ENCODE peak calls at places on chromosomes 16 and 17, in four cellular contexts. D is AG04449; G is stimulated activated CD8-positive, alpha-beta memory T cell treated with anti-CD3 and anti-CD28 coated beads, Interleukin-7, amount 100 ng/mL, for 24 hours; Q is aorta. H is an unnamed sample.

GRCh38 chr16:3074860-3075545 is 9.6 kb downstream of the IL32 start:
- DNase-seq in D (no peak), G (no peak), Q (no peak), H (no peak)

GRCh38 chr16:57107324-57107922 is 15.0 kb downstream of the CPNE2 start:
- DNase-seq in D (no peak), G (no peak), Q (no peak), H (no peak)

GRCh38 chr17:4610656-4611055 is 26.3 kb downstream of the SMTNL2 start:
- DNase-seq in D (no peak), G (no peak), Q (no peak), H (no peak)

GRCh38 chr17:80663783-80664206 is 119.2 kb downstream of the RPTOR start:
- DNase-seq in D (no peak), G (no peak), Q (peak; percentile 58), H (no peak)

GRCh38 chr17:8122391-8122922 is 1.4 kb downstream of the HES7 start:
- DNase-seq in D (no peak), G (no peak), Q (no peak), H (peak; percentile 57)

GRCh38 chr17:9356488-9356911 is 219.1 kb downstream of the STX8 start:
- DNase-seq in D (no peak), G (no peak), Q (peak; percentile 52), H (no peak)

GRCh38 chr17:58377005-58377660 is 25.1 kb upstream of the SUPT4H1 start:
- DNase-seq in D (no peak), G (no peak), Q (no peak), H (no peak)

GRCh38 chr17:56699186-56699895 is 105.8 kb downstream of the NOG start:
- DNase-seq in D (peak; percentile 93), G (no peak), Q (peak; percentile 74), H (peak; percentile 99)

GRCh38 chr17:32461853-32462617 is 17.7 kb downstream of the PSMD11 start:
- DNase-seq in D (no peak), G (peak; percentile 36), Q (peak; percentile 61), H (peak; percentile 36)

GRCh38 chr17:79648181-79648831 is 37.5 kb upstream of the RBFOX3 start:
- DNase-seq in D (no peak), G (no peak), Q (no peak), H (no peak)

GRCh38 chr16:14502932-14503741 is 126.9 kb downstream of the PARN start:
- DNase-seq in D (no peak), G (no peak), Q (no peak), H (no peak)

GRCh38 chr16:58499615-58500328 is at the start of gene NDRG4:
- DNase-seq in D (peak; percentile 58), G (no peak), Q (peak; percentile 68), H (no peak)

GRCh38 chr17:2397247-2398171 is 3.4 kb downstream of the MNT start:
- DNase-seq in D (no peak), G (no peak), Q (peak; percentile 50), H (no peak)

GRCh38 chr16:51427081-51427480 is 276.0 kb upstream of the SALL1 start:
- DNase-seq in D (no peak), G (no peak), Q (no peak), H (no peak)

GRCh38 chr17:40070895-40071719 is 8.3 kb downstream of the THRA start:
- DNase-seq in D (no peak), G (no peak), Q (peak; percentile 81), H (peak; percentile 14)

GRCh38 chr17:68605914-68606313 is 4.7 kb upstream of the FAM20A start:
- DNase-seq in D (no peak), G (no peak), Q (no peak), H (no peak)

GRCh38 chr17:3740611-3741073 is 16.9 kb downstream of the HASPIN start:
- DNase-seq in D (no peak), G (no peak), Q (no peak), H (no peak)

GRCh38 chr17:30981531-30982519 is 11.0 kb downstream of the RNF135 start:
- DNase-seq in D (no peak), G (no peak), Q (no peak), H (no peak)

GRCh38 chr17:42670925-42671657 is 5.7 kb downstream of the PLEKHH3 start:
- DNase-seq in D (no peak), G (no peak), Q (no peak), H (no peak)

GRCh38 chr17:17176341-17176740 is 29.8 kb downstream of the PLD6 start:
- DNase-seq in D (no peak), G (no peak), Q (no peak), H (no peak)

GRCh38 chr17:78176548-78177025 is 8.2 kb downstream of the SYNGR2 start:
- DNase-seq in D (no peak), G (peak; percentile 51), Q (peak; percentile 85), H (no peak)

GRCh38 chr17:37239690-37240344 is 136.0 kb upstream of the C17orf78 start:
- DNase-seq in D (no peak), G (no peak), Q (no peak), H (peak; percentile 20)

GRCh38 chr16:13995194-13995593 is 75.2 kb downstream of the ERCC4 start:
- DNase-seq in D (no peak), G (no peak), Q (no peak), H (no peak)

GRCh38 chr16:75754126-75754525 is 27.8 kb upstream of the CPHXL start:
- DNase-seq in D (no peak), G (no peak), Q (no peak), H (no peak)

GRCh38 chr16:576823-577201 is 7.0 kb downstream of the PIGQ start:
- DNase-seq in D (no peak), G (no peak), Q (no peak), H (no peak)

GRCh38 chr17:74987909-74988711 is 678 bp downstream of the CDR2L start:
- DNase-seq in D (no peak), G (no peak), Q (peak; percentile 92), H (peak; percentile 40)

GRCh38 chr16:35492225-35492624 is 2032.8 kb downstream of the TP53TG3F start:
- DNase-seq in D (no peak), G (no peak), Q (no peak), H (no peak)

GRCh38 chr17:80898706-80899105 is 92.9 kb upstream of the CHMP6 start:
- DNase-seq in D (no peak), G (no peak), Q (peak; percentile 29), H (no peak)

GRCh38 chr16:73319747-73320146 is 271.8 kb upstream of the ZFHX3 start:
- DNase-seq in D (no peak), G (no peak), Q (no peak), H (no peak)

GRCh38 chr16:19583665-19584300 is 28.3 kb downstream of the VPS35L start:
- DNase-seq in D (no peak), G (no peak), Q (no peak), H (no peak)

GRCh38 chr17:64355536-64356303 is 34.9 kb downstream of the PECAM1 start:
- DNase-seq in D (no peak), G (no peak), Q (no peak), H (no peak)

GRCh38 chr16:28607116-28607623 is 2.7 kb downstream of the SULT1A1 start:
- DNase-seq in D (no peak), G (no peak), Q (no peak), H (no peak)

GRCh38 chr17:56392274-56392673 is 201.2 kb upstream of the NOG start:
- DNase-seq in D (no peak), G (no peak), Q (no peak), H (no peak)

GRCh38 chr17:63309021-63309420 is 137.1 kb downstream of the CYB561 start:
- DNase-seq in D (no peak), G (no peak), Q (no peak), H (no peak)

GRCh38 chr16:74076568-74076967 is 220.0 kb upstream of the PSMD7 start:
- DNase-seq in D (no peak), G (no peak), Q (no peak), H (no peak)